ENCODE peak calls at places on chromosome 4, in seven cellular contexts. E is Peyer's patch, Q is lung, H is PC-3, X is body of pancreas, W is lower lobe of right lung, I is mammary epithelial cell. G is an unnamed sample.

GRCh38 chr4:102730968-102731533 is 29.7 kb downstream of the MANBA start:
- DNase-seq in E (no peak), Q (no peak), H (no peak), X (no peak), W (no peak), I (no peak), G (no peak)

GRCh38 chr4:136709897-136710296 is 822.4 kb downstream of the PCDH18 start:
- DNase-seq in E (no peak), Q (no peak), H (no peak), X (no peak), W (no peak), I (no peak), G (no peak)

GRCh38 chr4:169724251-169724650 is 33.5 kb downstream of the HPF1 start:
- DNase-seq in E (no peak), Q (no peak), H (no peak), X (no peak), W (no peak), I (peak), G (no peak)

GRCh38 chr4:105461221-105462041 is 12.4 kb downstream of the PPA2 start:
- DNase-seq in E (no peak), Q (no peak), H (no peak), X (no peak), W (no peak), I (peak), G (no peak)

GRCh38 chr4:20194079-20195013 is 57.4 kb upstream of the SLIT2 start:
- DNase-seq in E (no peak), Q (no peak), H (peak), X (no peak), W (no peak), I (peak), G (peak)

GRCh38 chr4:55853484-55854046 is at the start of gene EXOC1:
- DNase-seq in E (peak), Q (peak), H (peak), X (peak), W (peak), I (peak), G (peak)

GRCh38 chr4:185573651-185574199 is 38.4 kb upstream of the PDLIM3 start:
- DNase-seq in E (no peak), Q (no peak), H (peak), X (no peak), W (no peak), I (peak), G (peak)

GRCh38 chr4:153438916-153439756 is 27.0 kb upstream of the TMEM131L start:
- DNase-seq in E (peak), Q (no peak), H (no peak), X (no peak), W (no peak), I (no peak), G (no peak)

GRCh38 chr4:3342182-3342854 is 49.5 kb downstream of the RGS12 start:
- DNase-seq in E (no peak), Q (no peak), H (peak), X (no peak), W (no peak), I (no peak), G (no peak)

GRCh38 chr4:102665527-102665926 is 95.2 kb downstream of the MANBA start:
- DNase-seq in E (no peak), Q (no peak), H (no peak), X (no peak), W (no peak), I (peak), G (no peak)

GRCh38 chr4:67575232-67575888 is 16.8 kb downstream of the STAP1 start:
- DNase-seq in E (no peak), Q (no peak), H (no peak), X (no peak), W (no peak), I (no peak), G (no peak)

GRCh38 chr4:160091631-160092030 is 988.8 kb downstream of the RAPGEF2 start:
- DNase-seq in E (no peak), Q (no peak), H (no peak), X (no peak), W (no peak), I (peak), G (no peak)

GRCh38 chr4:141884070-141884469 is 247.7 kb downstream of the IL15 start:
- DNase-seq in E (no peak), Q (no peak), H (no peak), X (no peak), W (no peak), I (no peak), G (no peak)

GRCh38 chr4:133130171-133130570 is 18.9 kb upstream of the PCDH10 start:
- DNase-seq in E (no peak), Q (no peak), H (no peak), X (no peak), W (no peak), I (no peak), G (peak)

GRCh38 chr4:40915318-40916217 is 165.8 kb downstream of the NSUN7 start:
- DNase-seq in E (no peak), Q (no peak), H (no peak), X (no peak), W (no peak), I (no peak), G (no peak)

GRCh38 chr4:40722576-40723161 is 27.1 kb upstream of the NSUN7 start:
- DNase-seq in E (no peak), Q (no peak), H (no peak), X (no peak), W (peak), I (no peak), G (no peak)

GRCh38 chr4:38102942-38103604 is 142.9 kb downstream of the PTTG2 start:
- DNase-seq in E (no peak), Q (no peak), H (no peak), X (no peak), W (no peak), I (no peak), G (no peak)

GRCh38 chr4:2624782-2625548 is 88.5 kb downstream of the FAM193A start:
- DNase-seq in E (peak), Q (no peak), H (no peak), X (no peak), W (no peak), I (peak), G (no peak)

GRCh38 chr4:185778307-185778706 is 33.7 kb downstream of the SORBS2 start:
- DNase-seq in E (no peak), Q (no peak), H (peak), X (no peak), W (no peak), I (peak), G (no peak)

DNA sequence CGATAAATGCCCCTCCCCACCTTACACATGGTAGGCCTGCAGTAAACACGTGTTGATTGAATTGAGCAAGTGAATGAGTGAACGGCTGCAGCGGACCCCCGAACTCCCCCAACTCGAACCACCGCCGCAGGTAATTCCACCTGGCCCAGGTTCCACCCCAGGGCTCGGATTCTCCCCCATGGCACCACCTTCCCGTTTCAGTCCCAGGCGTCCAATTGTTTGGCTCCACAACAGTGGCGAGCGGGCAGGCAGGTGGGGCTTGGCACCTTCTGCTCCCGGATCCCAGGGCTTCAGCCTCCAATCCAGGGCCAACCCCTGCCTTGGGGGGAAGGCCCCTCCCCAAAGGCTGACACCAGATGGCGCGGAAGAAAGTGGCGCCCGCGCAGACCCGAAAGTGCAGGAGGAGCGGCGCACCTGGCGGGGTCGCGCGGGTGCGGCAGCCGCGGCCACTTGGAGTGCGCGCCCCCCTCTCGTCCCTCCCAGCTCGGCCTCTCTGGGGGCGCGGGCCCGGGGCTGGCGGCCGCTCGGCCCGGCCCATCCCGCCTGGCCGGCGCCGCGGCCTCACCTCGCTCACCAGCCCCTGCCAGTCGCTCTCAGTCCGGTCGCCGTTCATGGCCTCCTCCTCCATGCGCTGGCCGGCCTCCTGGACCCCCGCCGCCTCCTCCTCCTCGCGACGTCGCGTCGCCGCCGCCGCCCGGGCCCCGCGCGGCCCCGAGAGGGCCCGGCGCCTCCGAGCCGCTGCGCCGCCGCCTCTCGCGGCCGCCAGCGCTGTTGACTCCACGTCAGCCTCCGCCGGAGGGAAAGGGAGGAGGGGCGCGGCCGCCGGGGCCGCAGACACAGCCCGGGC is at the start of gene CCDC149:
- DNase-seq in E (peak), Q (peak), H (peak), X (peak), W (peak), I (peak), G (peak)
- TF ChIP-seq CTCF in E (no peak), Q (no peak), H (no peak), X (no peak), W (no peak), I (no peak), G (no peak)

GRCh38 chr4:83110970-83111369 is 3.6 kb downstream of the PLAC8 start:
- DNase-seq in E (no peak), Q (no peak), H (no peak), X (no peak), W (no peak), I (no peak), G (no peak)
- H3K27ac ChIP-seq in E (peak), Q (no peak), H (no peak), X (peak), W (peak), I (no peak), G (no peak)

GRCh38 chr4:15161439-15161838 is 159.2 kb downstream of the CPEB2 start:
- DNase-seq in E (no peak), Q (no peak), H (peak), X (no peak), W (no peak), I (no peak), G (no peak)

GRCh38 chr4:15162465-15163283 is 160.4 kb downstream of the CPEB2 start:
- DNase-seq in E (no peak), Q (no peak), H (peak), X (no peak), W (no peak), I (no peak), G (peak)

GRCh38 chr4:15163284-15163645 is 161.0 kb downstream of the CPEB2 start:
- DNase-seq in E (no peak), Q (no peak), H (no peak), X (no peak), W (no peak), I (no peak), G (no peak)

GRCh38 chr4:15162046-15162445 is 159.8 kb downstream of the CPEB2 start:
- DNase-seq in E (no peak), Q (no peak), H (no peak), X (no peak), W (no peak), I (no peak), G (no peak)

DNA sequence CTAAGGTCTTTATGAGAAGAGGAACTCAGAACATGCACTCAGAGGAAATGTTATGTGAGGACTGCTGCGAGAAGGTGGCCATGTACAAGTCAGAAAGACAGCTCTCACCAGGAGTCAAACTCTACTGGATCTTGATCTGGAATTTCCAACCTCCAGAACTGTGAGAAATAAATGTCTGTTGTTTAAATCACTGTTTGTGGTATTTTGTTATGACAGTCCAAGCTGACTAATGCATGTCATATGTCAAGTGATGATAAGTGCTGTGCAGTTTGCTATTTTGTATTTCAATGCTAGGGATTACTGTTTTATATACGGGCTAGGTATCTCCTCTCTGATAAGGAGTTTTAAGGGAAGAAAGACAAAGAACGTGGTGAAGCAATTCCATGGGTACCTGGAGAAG is 162.3 kb downstream of the CPEB2 start:
- DNase-seq in E (no peak), Q (no peak), H (peak), X (no peak), W (no peak), I (peak), G (no peak)
- TF ChIP-seq CTCF in E (no peak), Q (no peak), H (no peak), X (no peak), W (no peak), I (no peak), G (no peak)

GRCh38 chr4:71602271-71602890 is 181.5 kb downstream of the GC start:
- DNase-seq in E (peak), Q (no peak), H (peak), X (no peak), W (no peak), I (no peak), G (no peak)
- H3K27ac ChIP-seq in E (peak), Q (no peak), H (no peak), X (peak), W (no peak), I (no peak), G (no peak)

GRCh38 chr4:25953740-25954139 is 39.7 kb downstream of the SMIM20 start:
- DNase-seq in E (no peak), Q (no peak), H (peak), X (no peak), W (no peak), I (peak), G (no peak)
- TF ChIP-seq CTCF in E (no peak), Q (no peak), H (no peak), X (no peak), W (no peak), I (no peak), G (no peak)

GRCh38 chr4:147791870-147792269 is 60.0 kb downstream of the ARHGAP10 start:
- DNase-seq in E (no peak), Q (no peak), H (no peak), X (no peak), W (no peak), I (no peak), G (no peak)

GRCh38 chr4:147790412-147790811 is 58.5 kb downstream of the ARHGAP10 start:
- DNase-seq in E (no peak), Q (no peak), H (peak), X (no peak), W (no peak), I (peak), G (no peak)

GRCh38 chr4:147791341-147791740 is 59.5 kb downstream of the ARHGAP10 start:
- DNase-seq in E (no peak), Q (no peak), H (no peak), X (no peak), W (no peak), I (no peak), G (no peak)

GRCh38 chr4:147788791-147789190 is 56.9 kb downstream of the ARHGAP10 start:
- DNase-seq in E (no peak), Q (no peak), H (no peak), X (no peak), W (no peak), I (no peak), G (no peak)

GRCh38 chr4:147789596-147789995 is 57.7 kb downstream of the ARHGAP10 start:
- DNase-seq in E (no peak), Q (no peak), H (no peak), X (no peak), W (no peak), I (no peak), G (no peak)
- H3K27ac ChIP-seq in E (no peak), Q (no peak), H (no peak), X (no peak), W (no peak), I (no peak), G (no peak)

DNA sequence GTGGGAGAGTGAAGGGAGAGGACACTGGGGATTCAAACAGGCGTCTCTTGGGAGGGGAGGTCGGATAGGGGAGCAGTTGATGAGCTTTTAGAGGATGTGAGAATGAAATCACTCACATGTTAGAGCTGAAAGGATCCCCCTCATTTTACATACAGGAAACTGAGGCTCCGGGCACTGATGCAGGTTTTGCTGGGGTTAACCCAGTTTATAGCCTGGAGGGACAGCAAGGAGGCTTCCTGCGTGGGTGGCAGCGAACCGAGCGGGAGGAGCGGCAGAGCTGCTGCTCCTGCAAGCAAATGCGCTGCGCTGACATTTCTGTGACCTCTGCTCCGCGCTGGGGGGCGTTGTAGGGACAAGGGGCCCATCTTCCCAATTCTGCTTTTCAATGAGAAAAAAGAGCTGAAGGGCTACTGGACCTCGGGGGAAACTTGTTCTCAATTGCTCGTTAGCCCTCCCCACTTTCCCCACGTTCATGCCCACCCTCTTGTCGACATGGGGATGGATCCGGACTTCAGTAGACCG is 1.1 kb upstream of the NEUROG2 start:
- DNase-seq in E (no peak), Q (no peak), H (no peak), X (no peak), W (no peak), I (no peak), G (no peak)
- TF ChIP-seq CTCF in E (no peak), Q (no peak), H (no peak), X (no peak), W (no peak), I (no peak), G (no peak)

GRCh38 chr4:119664168-119664907 is 35.7 kb upstream of the PDE5A start:
- DNase-seq in E (no peak), Q (no peak), H (no peak), X (no peak), W (no peak), I (no peak), G (no peak)
- H3K27ac ChIP-seq in E (no peak), Q (no peak), H (no peak), X (no peak), W (peak), I (no peak), G (no peak)

G was measured in cardiac muscle cell.